ENCODE peak calls at places on chromosomes 5 and 9, in four cellular contexts. W is GM23248, G is tibial nerve, I is adrenal gland. J is an unnamed sample.

GRCh38 chr9:128321879-128322341 is 337 bp downstream of the TRUB2 start:
- DNase-seq in W (no peak), G (no peak), I (no peak), J (no peak)

GRCh38 chr5:43110606-43111170 is 10.0 kb upstream of the ZNF131 start:
- DNase-seq in W (no peak), G (no peak), I (no peak), J (no peak)

GRCh38 chr9:126638571-126639132 is 24.9 kb downstream of the LMX1B start:
- DNase-seq in W (peak; percentile 9), G (no peak), I (no peak), J (no peak)

GRCh38 chr9:76528056-76528455 is 69.1 kb downstream of the GCNT1 start:
- DNase-seq in W (peak; percentile 49), G (no peak), I (no peak), J (no peak)

GRCh38 chr9:128020692-128021091 is 39.9 kb upstream of the EEIG1 start:
- DNase-seq in W (no peak), G (no peak), I (no peak), J (no peak)

GRCh38 chr5:39015743-39016586 is 58.2 kb downstream of the RICTOR start:
- DNase-seq in W (peak; percentile 86), G (no peak), I (no peak), J (no peak)

GRCh38 chr5:1523480-1523792 is 324 bp downstream of the LPCAT1 start:
- DNase-seq in W (peak; percentile 54), G (no peak), I (peak; percentile 38), J (no peak)

GRCh38 chr9:135222991-135223760 is 135.7 kb downstream of the OLFM1 start:
- DNase-seq in W (no peak), G (no peak), I (no peak), J (no peak)

GRCh38 chr9:115262477-115262876 is 144.5 kb upstream of the TNC start:
- DNase-seq in W (peak; percentile 69), G (no peak), I (peak; percentile 97), J (peak; percentile 63)

GRCh38 chr9:93292664-93293328 is 108.9 kb downstream of the WNK2 start:
- DNase-seq in W (no peak), G (no peak), I (no peak), J (no peak)

DNA sequence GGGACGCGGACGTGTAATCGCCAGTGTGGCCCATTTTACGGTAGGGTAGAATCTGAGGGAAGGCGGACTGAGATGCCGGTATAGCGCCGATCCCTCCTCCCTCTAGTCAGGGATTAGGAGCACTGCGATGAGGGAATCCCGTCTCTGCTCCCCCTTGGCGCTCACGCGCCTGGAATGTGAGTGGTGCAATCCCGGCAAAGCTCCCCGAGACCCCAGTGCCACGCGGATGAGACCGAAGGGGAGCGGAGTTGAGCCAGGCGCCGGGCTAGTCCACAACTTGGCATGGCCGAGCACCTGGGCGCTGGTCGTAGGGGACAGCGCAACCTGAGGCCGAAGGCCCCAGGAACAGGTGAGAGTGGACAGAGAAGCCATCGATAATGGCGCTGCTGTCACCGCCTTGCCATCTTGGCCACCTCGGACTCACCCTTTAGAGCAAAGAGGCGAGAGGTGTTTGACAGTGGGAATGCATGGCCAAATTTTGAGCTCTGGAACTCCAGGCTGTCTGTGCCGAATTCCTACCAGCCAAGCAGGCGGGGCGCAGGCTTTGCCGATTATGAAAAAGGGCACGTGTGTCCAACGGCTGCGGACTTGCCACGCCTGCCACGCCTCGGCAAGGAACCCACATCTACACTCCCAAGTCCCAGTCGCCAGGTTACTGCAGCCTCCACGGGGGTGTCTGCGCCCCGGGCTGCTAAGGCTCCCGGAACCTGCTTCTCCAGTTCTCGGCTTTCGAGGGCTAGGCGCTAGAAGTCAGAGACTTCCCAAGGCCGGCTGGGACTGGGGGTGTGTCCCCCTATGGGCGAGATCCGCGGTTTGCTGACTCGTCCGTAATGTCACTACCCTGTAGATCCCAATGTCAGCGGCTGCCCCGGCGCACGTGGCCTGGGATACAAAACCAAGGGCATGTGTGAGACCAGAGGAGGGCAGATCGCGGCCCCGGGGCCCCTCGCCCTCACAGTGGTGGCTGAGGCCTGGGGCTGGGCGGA is 2.6 kb downstream of the NPR3 start:
- DNase-seq in W (peak; percentile 82), G (no peak), I (no peak), J (no peak)
- H3K27ac ChIP-seq in W (peak overlapping the region; percentile 86), G (peak overlapping the region; percentile 38), I (no peak overlapping the region), J (no peak overlapping the region)

GRCh38 chr5:19555876-19556275 is 432.1 kb downstream of the CDH18 start:
- DNase-seq in W (no peak), G (no peak), I (no peak), J (no peak)

GRCh38 chr5:19554524-19554923 is 433.5 kb downstream of the CDH18 start:
- DNase-seq in W (no peak), G (no peak), I (no peak), J (no peak)

DNA sequence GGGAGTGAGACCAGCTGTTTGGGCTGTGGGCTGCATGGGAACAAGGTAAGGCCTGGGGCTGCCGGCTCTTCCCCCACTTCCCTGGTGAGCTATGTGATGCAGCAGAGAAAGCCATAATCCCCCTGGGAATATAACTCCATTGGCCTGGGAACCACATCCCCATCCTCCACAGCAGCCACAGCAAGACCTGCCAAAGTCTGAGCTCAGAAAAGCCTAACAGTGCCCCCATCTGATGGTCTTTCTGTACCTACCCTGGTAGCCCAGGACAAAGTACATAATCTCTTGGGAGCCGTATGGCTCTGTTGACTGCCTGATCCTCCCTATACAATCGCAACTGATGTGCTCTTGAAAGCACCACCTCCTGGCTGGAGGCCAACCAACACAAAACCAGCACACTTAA is 432.6 kb downstream of the CDH18 start:
- DNase-seq in W (no peak), G (no peak), I (no peak), J (no peak)
- H3K27ac ChIP-seq in W (no peak overlapping the region), G (no peak overlapping the region), I (no peak overlapping the region), J (no peak overlapping the region)

GRCh38 chr9:131720330-131720729 is 19.5 kb downstream of the RAPGEF1 start:
- DNase-seq in W (no peak), G (no peak), I (no peak), J (no peak)
- H3K27ac ChIP-seq in W (no peak overlapping the region), G (no peak overlapping the region), I (no peak overlapping the region), J (no peak overlapping the region)

GRCh38 chr9:89660286-89660685 is 55.5 kb downstream of the GADD45G start:
- DNase-seq in W (no peak), G (no peak), I (no peak), J (no peak)

GRCh38 chr9:89659473-89660256 is 54.9 kb downstream of the GADD45G start:
- DNase-seq in W (no peak), G (no peak), I (no peak), J (no peak)

GRCh38 chr9:89658401-89658800 is 53.6 kb downstream of the GADD45G start:
- DNase-seq in W (no peak), G (no peak), I (no peak), J (no peak)

GRCh38 chr9:89657765-89658164 is 53.0 kb downstream of the GADD45G start:
- DNase-seq in W (no peak), G (no peak), I (no peak), J (no peak)

DNA sequence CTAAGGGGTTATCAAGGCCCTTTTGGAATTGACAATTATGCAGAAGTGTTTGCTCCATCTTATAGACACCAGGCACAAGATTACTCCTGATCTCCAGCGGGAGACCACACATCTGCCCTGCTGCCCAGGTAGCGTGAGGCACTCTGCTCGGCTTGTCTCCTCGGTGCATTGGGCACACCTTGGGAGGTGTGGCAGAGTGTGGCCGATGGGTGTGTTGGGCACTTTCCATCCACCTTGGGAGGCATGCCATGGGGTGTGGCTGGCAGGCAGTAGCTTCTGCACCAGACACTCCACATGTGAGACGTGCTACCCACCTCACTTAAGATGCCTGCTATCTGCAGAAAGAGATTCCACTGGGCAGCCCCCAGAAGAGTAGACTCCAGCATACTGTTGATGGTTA is 54.1 kb downstream of the GADD45G start:
- DNase-seq in W (no peak), G (no peak), I (no peak), J (no peak)
- H3K27ac ChIP-seq in W (no peak overlapping the region), G (no peak overlapping the region), I (no peak overlapping the region), J (no peak overlapping the region)

DNA sequence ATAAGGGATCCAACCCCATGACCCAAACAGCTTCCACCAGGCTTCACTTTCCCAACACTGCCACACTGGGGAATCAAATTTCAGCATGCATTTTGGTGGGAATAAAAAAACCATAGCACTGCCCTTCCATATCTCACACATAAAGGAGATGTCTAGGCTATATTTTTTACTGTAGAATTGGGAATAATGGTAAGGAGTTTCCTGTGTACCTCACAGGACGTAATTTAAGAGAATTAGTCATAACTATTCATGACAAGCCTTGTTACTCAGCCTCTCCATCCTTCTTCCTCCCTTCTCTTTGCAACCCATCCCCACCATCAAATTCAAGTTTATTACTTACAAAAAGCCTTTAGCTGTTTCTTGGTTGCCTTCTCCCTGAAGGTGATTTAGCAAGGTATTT is 352.1 kb downstream of the MLLT3 start:
- DNase-seq in W (peak; percentile 5), G (no peak), I (no peak), J (no peak)
- H3K27ac ChIP-seq in W (no peak overlapping the region), G (no peak overlapping the region), I (no peak overlapping the region), J (no peak overlapping the region)

DNA sequence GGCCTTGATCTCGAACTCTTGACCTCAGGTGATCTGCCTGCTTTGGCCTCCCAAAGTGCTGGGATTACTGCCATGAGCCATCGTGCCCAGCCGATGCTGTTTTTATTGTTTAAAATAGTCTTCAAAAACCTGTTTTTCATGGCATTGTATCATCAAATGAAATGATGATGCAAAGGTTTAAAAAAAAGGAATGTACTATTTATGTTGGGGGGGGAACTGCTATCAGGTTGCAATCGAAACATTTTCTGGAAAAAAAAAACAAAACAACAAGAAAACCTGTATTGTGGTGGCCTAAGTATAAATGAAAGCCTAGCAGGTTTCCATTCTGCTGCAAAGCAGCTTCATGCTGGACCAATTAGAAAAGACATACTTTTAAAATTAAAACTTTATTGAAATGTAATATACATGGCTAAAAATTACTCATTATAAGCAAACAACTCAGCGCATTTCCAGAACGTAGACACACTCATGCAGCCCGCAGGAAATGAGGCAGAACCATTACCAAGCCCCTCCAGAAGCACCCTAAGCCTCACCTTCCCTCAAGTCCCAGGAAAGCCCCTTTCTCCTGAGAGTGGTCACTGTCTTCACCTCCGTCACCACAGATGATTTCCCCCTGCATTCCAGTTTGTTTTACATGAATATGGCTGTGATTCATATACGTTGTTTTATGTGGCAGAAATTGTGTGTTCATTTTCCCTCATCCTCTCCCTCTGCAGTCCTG is 19.0 kb downstream of the GPR107 start:
- DNase-seq in W (no peak), G (no peak), I (no peak), J (no peak)
- H3K27ac ChIP-seq in W (no peak overlapping the region), G (no peak overlapping the region), I (no peak overlapping the region), J (no peak overlapping the region)

DNA sequence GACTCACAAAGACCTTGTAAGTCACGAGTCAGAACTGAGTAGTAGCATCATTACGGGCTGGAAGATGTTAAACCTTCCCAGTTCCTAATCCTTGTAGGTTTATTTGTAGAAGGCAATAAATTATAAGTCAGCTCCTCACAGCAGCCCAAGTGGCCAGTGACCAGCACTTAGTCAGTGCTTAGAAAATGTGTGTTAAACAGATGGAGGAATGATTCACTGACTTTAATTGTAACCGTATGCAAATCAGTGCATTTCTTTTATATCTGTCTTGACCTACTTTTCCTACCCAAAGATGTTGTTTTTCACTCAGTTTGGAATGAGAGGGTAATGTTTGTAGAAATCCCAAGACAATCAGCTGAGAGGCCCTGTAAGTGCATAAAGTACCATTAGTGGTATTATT is 49.6 kb downstream of the MAP1B start:
- DNase-seq in W (peak; percentile 94), G (no peak), I (no peak), J (no peak)
- H3K27ac ChIP-seq in W (peak overlapping the region; percentile 80), G (no peak overlapping the region), I (no peak overlapping the region), J (peak overlapping the region; percentile 62)

DNA sequence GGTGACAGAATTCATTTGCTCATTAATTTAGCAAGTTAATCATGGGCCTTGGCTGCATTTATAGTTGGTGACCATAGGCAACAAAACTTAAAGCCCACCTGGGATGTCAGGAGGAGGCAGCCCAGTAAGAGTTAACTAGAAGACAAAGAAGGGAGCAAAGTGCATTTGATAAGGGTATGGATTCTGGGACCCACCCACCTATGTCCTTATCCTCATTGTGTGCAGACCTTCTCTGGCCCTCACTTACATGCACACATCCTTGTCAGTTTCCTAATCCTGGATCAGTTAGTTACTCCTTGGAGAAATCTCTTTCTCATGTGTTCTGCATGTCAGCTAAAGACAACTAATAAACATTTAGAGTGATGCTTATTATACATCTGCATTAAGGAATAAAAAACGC is 24.6 kb downstream of the MEF2C start:
- DNase-seq in W (no peak), G (no peak), I (no peak), J (no peak)
- H3K27ac ChIP-seq in W (no peak overlapping the region), G (no peak overlapping the region), I (no peak overlapping the region), J (no peak overlapping the region)